ENCODE peak calls at places on chromosome 13, in six cellular contexts. S is A673, V is progenitor cell of endocrine pancreas, O is WERI-Rb-1, J is body of pancreas, U is colonic mucosa. A is an unnamed sample.

GRCh38 chr13:39767791-39768564 is 112.5 kb downstream of the COG6 start:
- DNase-seq in S (peak), V (no peak), O (no peak), J (no peak), U (peak), A (no peak)

GRCh38 chr13:39364797-39365468 is 238.1 kb downstream of the LHFPL6 start:
- DNase-seq in S (no peak), V (no peak), O (no peak), J (no peak), U (no peak), A (no peak)

GRCh38 chr13:113853518-113854237 is 10.2 kb downstream of the GAS6 start:
- DNase-seq in S (no peak), V (no peak), O (no peak), J (no peak), U (peak), A (no peak)

GRCh38 chr13:65929436-65929835 is 1300.7 kb downstream of the PCDH9 start:
- DNase-seq in S (no peak), V (no peak), O (no peak), J (no peak), U (no peak), A (no peak)

GRCh38 chr13:114259974-114260373 is 21.4 kb upstream of the UPF3A start:
- DNase-seq in S (no peak), V (no peak), O (no peak), J (peak), U (no peak), A (no peak)

GRCh38 chr13:104024416-104025170 is 958.4 kb upstream of the SLC10A2 start:
- DNase-seq in S (no peak), V (no peak), O (no peak), J (no peak), U (no peak), A (no peak)

GRCh38 chr13:24923305-24923640 is 159.3 kb downstream of the RNF17 start:
- DNase-seq in S (no peak), V (no peak), O (no peak), J (no peak), U (no peak), A (peak)

GRCh38 chr13:31440132-31440531 is 240.4 kb downstream of the B3GLCT start:
- DNase-seq in S (no peak), V (no peak), O (no peak), J (no peak), U (no peak), A (no peak)

GRCh38 chr13:51811046-51811445 is 7.1 kb upstream of the DHRS12 start:
- DNase-seq in S (no peak), V (no peak), O (no peak), J (no peak), U (no peak), A (no peak)

GRCh38 chr13:19959141-19959830 is 759 bp downstream of the ZMYM2 start:
- DNase-seq in S (peak), V (peak), O (peak), J (peak), U (peak), A (peak)

GRCh38 chr13:112186091-112186490 is 119.1 kb downstream of the SOX1 start:
- DNase-seq in S (no peak), V (no peak), O (no peak), J (no peak), U (no peak), A (no peak)

GRCh38 chr13:45718063-45718462 is 15.9 kb downstream of the CBY2 start:
- DNase-seq in S (peak), V (no peak), O (no peak), J (no peak), U (no peak), A (peak)

GRCh38 chr13:39783051-39783450 is 127.6 kb downstream of the COG6 start:
- DNase-seq in S (no peak), V (no peak), O (no peak), J (no peak), U (no peak), A (no peak)

GRCh38 chr13:82878536-82878935 is 1003.7 kb downstream of the SLITRK1 start:
- DNase-seq in S (peak), V (no peak), O (no peak), J (no peak), U (no peak), A (no peak)

GRCh38 chr13:109336730-109337129 is 449.7 kb downstream of the IRS2 start:
- DNase-seq in S (no peak), V (no peak), O (no peak), J (no peak), U (no peak), A (no peak)

GRCh38 chr13:94122300-94122699 is 357.2 kb downstream of the DCT start:
- DNase-seq in S (no peak), V (no peak), O (no peak), J (no peak), U (no peak), A (no peak)

GRCh38 chr13:47027797-47028437 is 131.1 kb upstream of the HTR2A start:
- DNase-seq in S (no peak), V (no peak), O (no peak), J (no peak), U (no peak), A (no peak)

GRCh38 chr13:38819053-38819452 is 132.2 kb downstream of the FREM2 start:
- DNase-seq in S (peak), V (no peak), O (no peak), J (peak), U (no peak), A (no peak)

GRCh38 chr13:114054269-114054668 is 78.2 kb downstream of the RASA3 start:
- DNase-seq in S (peak), V (no peak), O (no peak), J (no peak), U (no peak), A (no peak)

GRCh38 chr13:36912983-36913382 is 7.1 kb downstream of the SMAD9 start:
- DNase-seq in S (no peak), V (no peak), O (no peak), J (no peak), U (no peak), A (no peak)

GRCh38 chr13:30334663-30335386 is 27.5 kb upstream of the KATNAL1 start:
- DNase-seq in S (peak), V (no peak), O (peak), J (peak), U (peak), A (peak)

GRCh38 chr13:51632643-51633357 is 48.5 kb downstream of the WDFY2 start:
- DNase-seq in S (peak), V (no peak), O (no peak), J (peak), U (no peak), A (no peak)

GRCh38 chr13:112875627-112876026 is 93.4 kb upstream of the MCF2L start:
- DNase-seq in S (no peak), V (no peak), O (peak), J (no peak), U (no peak), A (no peak)

GRCh38 chr13:101579291-101579802 is 126.9 kb downstream of the ITGBL1 start:
- DNase-seq in S (peak), V (no peak), O (no peak), J (no peak), U (no peak), A (no peak)

GRCh38 chr13:25945596-25945995 is 106.2 kb downstream of the SHISA2 start:
- DNase-seq in S (peak), V (no peak), O (no peak), J (no peak), U (no peak), A (no peak)

GRCh38 chr13:113935523-113935922 is 38.4 kb downstream of the C13orf46 start:
- DNase-seq in S (no peak), V (no peak), O (no peak), J (no peak), U (no peak), A (no peak)

GRCh38 chr13:67620665-67621064 is 390.5 kb upstream of the PCDH9 start:
- DNase-seq in S (no peak), V (no peak), O (no peak), J (no peak), U (no peak), A (no peak)

GRCh38 chr13:49373699-49374098 is 70.2 kb downstream of the CAB39L start:
- DNase-seq in S (no peak), V (no peak), O (no peak), J (no peak), U (no peak), A (no peak)

GRCh38 chr13:113791226-113791625 is 32.2 kb downstream of the TMEM255B start:
- DNase-seq in S (no peak), V (no peak), O (no peak), J (no peak), U (no peak), A (no peak)

GRCh38 chr13:39226359-39226758 is 188.1 kb downstream of the NHLRC3 start:
- DNase-seq in S (no peak), V (no peak), O (no peak), J (no peak), U (no peak), A (no peak)

GRCh38 chr13:94860981-94861407 is 148.6 kb upstream of the SOX21 start:
- DNase-seq in S (peak), V (no peak), O (no peak), J (no peak), U (no peak), A (no peak)

GRCh38 chr13:28137556-28137955 is 789 bp upstream of the PAN3 start:
- DNase-seq in S (no peak), V (no peak), O (no peak), J (peak), U (peak), A (no peak)

GRCh38 chr13:24185591-24186232 is 25.2 kb downstream of the SPATA13 start:
- DNase-seq in S (no peak), V (no peak), O (no peak), J (no peak), U (no peak), A (no peak)

GRCh38 chr13:35700661-35701060 is 224.2 kb upstream of the MAB21L1 start:
- DNase-seq in S (no peak), V (no peak), O (no peak), J (no peak), U (no peak), A (no peak)

GRCh38 chr13:39688278-39688677 is 32.8 kb downstream of the COG6 start:
- DNase-seq in S (no peak), V (no peak), O (no peak), J (no peak), U (no peak), A (no peak)

GRCh38 chr13:59261928-59262488 is 901.7 kb downstream of the DIAPH3 start:
- DNase-seq in S (peak), V (no peak), O (no peak), J (no peak), U (no peak), A (no peak)

GRCh38 chr13:37640499-37640898 is 41.9 kb upstream of the POSTN start:
- DNase-seq in S (peak), V (no peak), O (peak), J (no peak), U (no peak), A (no peak)

GRCh38 chr13:21060063-21060826 is 1.1 kb downstream of the LATS2 start:
- DNase-seq in S (peak), V (peak), O (no peak), J (peak), U (peak), A (peak)

GRCh38 chr13:80824231-80824630 is 483.3 kb upstream of the SPRY2 start:
- DNase-seq in S (no peak), V (no peak), O (no peak), J (no peak), U (no peak), A (no peak)

GRCh38 chr13:90838561-90838960 is 508.9 kb upstream of the MIR17HG start:
- DNase-seq in S (no peak), V (no peak), O (no peak), J (no peak), U (no peak), A (no peak)

GRCh38 chr13:72652681-72653080 is 74.7 kb downstream of the MZT1 start:
- DNase-seq in S (no peak), V (no peak), O (no peak), J (no peak), U (no peak), A (no peak)

GRCh38 chr13:72648513-72649065 is 78.8 kb downstream of the MZT1 start:
- DNase-seq in S (peak), V (no peak), O (peak), J (no peak), U (no peak), A (no peak)

GRCh38 chr13:72645521-72645920 is 81.9 kb downstream of the MZT1 start:
- DNase-seq in S (no peak), V (no peak), O (no peak), J (no peak), U (no peak), A (no peak)

GRCh38 chr13:72656357-72656756 is 71.1 kb downstream of the MZT1 start:
- DNase-seq in S (no peak), V (no peak), O (no peak), J (no peak), U (no peak), A (no peak)

GRCh38 chr13:72651196-72651595 is 76.2 kb downstream of the MZT1 start:
- DNase-seq in S (peak), V (no peak), O (peak), J (no peak), U (no peak), A (no peak)
- TF ChIP-seq CTCF in S (peak), V (peak), O (peak), J (no peak), U (no peak), A (peak)

DNA sequence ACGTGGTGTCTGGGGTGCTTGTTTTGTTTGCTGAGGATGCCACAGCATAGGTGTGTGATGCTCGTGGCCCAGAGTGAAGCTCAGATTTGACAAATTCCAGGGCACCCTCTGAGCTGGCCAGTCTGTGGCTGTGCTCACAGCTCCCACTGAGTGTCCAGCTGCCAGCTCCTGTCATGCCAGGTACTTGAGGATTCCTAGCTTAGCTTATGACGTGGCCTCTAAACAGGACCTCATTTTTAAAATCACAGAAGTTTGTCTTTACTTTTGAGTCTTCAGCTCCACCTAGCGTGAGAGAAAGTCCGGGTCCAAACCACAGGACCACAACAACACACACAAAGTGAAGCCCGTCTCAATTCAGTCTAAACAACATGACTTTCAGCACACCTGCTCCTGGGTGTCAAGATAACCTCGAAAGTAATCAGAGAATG is 117.3 kb downstream of the RAB20 start:
- DNase-seq in S (no peak), V (no peak), O (no peak), J (no peak), U (no peak), A (peak)
- TF ChIP-seq CTCF in S (no peak), V (no peak), O (no peak), J (no peak), U (no peak), A (no peak)

GRCh38 chr13:88144580-88144979 is 473.4 kb downstream of the SLITRK5 start:
- DNase-seq in S (no peak), V (no peak), O (no peak), J (no peak), U (no peak), A (no peak)
- TF ChIP-seq CTCF in S (no peak), V (no peak), O (no peak), J (no peak), U (no peak), A (no peak)

DNA sequence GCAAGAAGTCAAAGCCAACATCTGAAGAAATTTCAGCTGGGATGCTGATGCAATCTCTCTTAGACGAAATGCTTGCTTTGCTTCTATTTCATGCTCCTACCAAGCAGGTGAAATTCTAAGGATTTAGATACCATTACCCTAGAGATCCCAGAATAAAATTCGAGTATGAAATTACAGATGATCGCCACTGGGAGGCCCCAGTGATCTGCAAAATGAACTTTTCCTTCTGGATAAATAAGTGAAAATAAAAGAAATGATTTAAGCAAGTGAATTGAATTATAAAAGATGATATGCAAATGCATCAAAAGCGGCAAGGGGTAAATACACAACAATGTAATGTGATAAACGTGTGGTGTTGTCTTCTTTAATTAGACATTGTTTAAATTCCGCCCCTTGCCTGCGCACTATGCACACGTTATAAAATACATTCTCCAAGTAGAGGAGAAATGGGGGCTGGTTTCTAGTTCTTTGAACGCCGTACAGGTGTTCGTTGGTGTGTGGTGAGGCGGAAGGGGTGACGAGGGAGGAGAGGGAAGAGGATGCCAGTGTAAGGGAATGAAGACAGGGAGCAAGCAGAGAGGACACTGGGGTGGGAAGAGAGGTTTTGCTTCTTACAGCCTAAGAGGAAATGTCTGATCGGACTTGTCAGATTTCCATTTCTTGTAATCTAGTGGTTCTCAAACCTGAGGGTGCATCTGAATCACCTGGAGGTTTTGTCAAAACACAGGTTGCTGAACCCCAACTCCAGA is 58.0 kb downstream of the ERCC5 start:
- DNase-seq in S (peak), V (no peak), O (no peak), J (no peak), U (no peak), A (peak)
- TF ChIP-seq CTCF in S (peak), V (peak), O (peak), J (peak), U (no peak), A (peak)